ENCODE peak calls at places on chromosome 4, in ten cellular contexts. Z, O, F, W, H, U, A, K, Y and X are unnamed samples. For H3K9me3, the result is how much of the 10 kb centered on the place peaks cover.

GRCh38 chr4:70700712-70701111 is 12.4 kb downstream of the UTP3 start:
- DNase-seq in Z (no peak), O (no peak), F (no peak), W (no peak), H (no peak), U (no peak), A (no peak), K (no peak), Y (no peak), X (no peak)

GRCh38 chr4:29632199-29632598 is 1088.0 kb upstream of the PCDH7 start:
- DNase-seq in Z (no peak), O (no peak), F (no peak), W (no peak), H (no peak), U (no peak), A (no peak), K (no peak), Y (no peak), X (no peak)

GRCh38 chr4:38023347-38024202 is 63.4 kb downstream of the PTTG2 start:
- DNase-seq in Z (no peak), O (no peak), F (no peak), W (no peak), H (no peak), U (no peak), A (no peak), K (no peak), Y (no peak), X (no peak)

GRCh38 chr4:26624042-26624441 is 40.2 kb downstream of the TBC1D19 start:
- DNase-seq in Z (no peak), O (no peak), F (no peak), W (no peak), H (no peak), U (no peak), A (no peak), K (no peak), Y (no peak), X (no peak)

GRCh38 chr4:98506462-98507132 is 151.8 kb downstream of the TSPAN5 start:
- DNase-seq in Z (no peak), O (no peak), F (no peak), W (peak), H (no peak), U (no peak), A (no peak), K (no peak), Y (peak), X (no peak)

GRCh38 chr4:77052352-77052751 is 23.4 kb downstream of the CCNI start:
- DNase-seq in Z (peak), O (peak), F (no peak), W (peak), H (no peak), U (no peak), A (peak), K (peak), Y (peak), X (peak)

GRCh38 chr4:2046031-2046961 is 12.8 kb upstream of the NAT8L start:
- DNase-seq in Z (no peak), O (no peak), F (peak), W (peak), H (no peak), U (no peak), A (no peak), K (no peak), Y (no peak), X (no peak)

GRCh38 chr4:105283501-105283900 is 136.8 kb downstream of the TET2 start:
- DNase-seq in Z (no peak), O (no peak), F (no peak), W (no peak), H (no peak), U (no peak), A (no peak), K (no peak), Y (no peak), X (no peak)

GRCh38 chr4:73729534-73730165 is 10.7 kb upstream of the CXCL8 start:
- DNase-seq in Z (no peak), O (peak), F (no peak), W (peak), H (peak), U (peak), A (peak), K (no peak), Y (peak), X (peak)

GRCh38 chr4:78749972-78750727 is 26.0 kb upstream of the BMP2K start:
- DNase-seq in Z (no peak), O (no peak), F (no peak), W (no peak), H (no peak), U (no peak), A (no peak), K (no peak), Y (no peak), X (no peak)

GRCh38 chr4:122234686-122235085 is 82.6 kb downstream of the BLTP1 start:
- DNase-seq in Z (no peak), O (no peak), F (no peak), W (no peak), H (no peak), U (no peak), A (no peak), K (no peak), Y (no peak), X (no peak)

GRCh38 chr4:111689731-111690130 is 455.5 kb upstream of the FAM241A start:
- DNase-seq in Z (no peak), O (no peak), F (no peak), W (no peak), H (no peak), U (no peak), A (no peak), K (no peak), Y (no peak), X (no peak)

GRCh38 chr4:41264212-41264611 is 7.5 kb downstream of the UCHL1 start:
- DNase-seq in Z (no peak), O (no peak), F (no peak), W (no peak), H (no peak), U (no peak), A (no peak), K (no peak), Y (no peak), X (no peak)

GRCh38 chr4:37066149-37066548 is 178.4 kb upstream of the NWD2 start:
- DNase-seq in Z (no peak), O (peak), F (no peak), W (no peak), H (no peak), U (no peak), A (no peak), K (no peak), Y (no peak), X (no peak)

GRCh38 chr4:184506527-184507121 is 32.3 kb upstream of the IRF2 start:
- DNase-seq in Z (no peak), O (peak), F (no peak), W (peak), H (no peak), U (no peak), A (peak), K (no peak), Y (no peak), X (no peak)

GRCh38 chr4:159105761-159106243 is 2.9 kb downstream of the RAPGEF2 start:
- DNase-seq in Z (no peak), O (peak), F (no peak), W (peak), H (no peak), U (no peak), A (peak), K (no peak), Y (no peak), X (no peak)

GRCh38 chr4:150769235-150769634 is 187.3 kb downstream of the MAB21L2 start:
- DNase-seq in Z (no peak), O (peak), F (no peak), W (no peak), H (no peak), U (no peak), A (peak), K (no peak), Y (no peak), X (peak)

GRCh38 chr4:27018910-27019309 is 158.3 kb downstream of the STIM2 start:
- DNase-seq in Z (no peak), O (no peak), F (no peak), W (no peak), H (no peak), U (no peak), A (no peak), K (no peak), Y (no peak), X (no peak)

GRCh38 chr4:145505945-145506344 is 24.3 kb downstream of the SMAD1 start:
- DNase-seq in Z (no peak), O (no peak), F (no peak), W (no peak), H (no peak), U (no peak), A (no peak), K (no peak), Y (no peak), X (no peak)

GRCh38 chr4:168848977-168849687 is 160.9 kb downstream of the CBR4 start:
- DNase-seq in Z (no peak), O (no peak), F (no peak), W (no peak), H (no peak), U (no peak), A (no peak), K (no peak), Y (no peak), X (no peak)

GRCh38 chr4:140982613-140983340 is 150.5 kb downstream of the RNF150 start:
- DNase-seq in Z (no peak), O (no peak), F (no peak), W (no peak), H (no peak), U (no peak), A (no peak), K (no peak), Y (no peak), X (no peak)

GRCh38 chr4:80237992-80238391 is 28.5 kb upstream of the FGF5 start:
- DNase-seq in Z (no peak), O (peak), F (no peak), W (no peak), H (no peak), U (no peak), A (no peak), K (no peak), Y (no peak), X (no peak)

GRCh38 chr4:173526034-173526482 is 4.0 kb downstream of the HAND2 start:
- DNase-seq in Z (no peak), O (no peak), F (no peak), W (peak), H (no peak), U (no peak), A (no peak), K (no peak), Y (no peak), X (no peak)

GRCh38 chr4:73053076-73053475 is 16.4 kb downstream of the COX18 start:
- DNase-seq in Z (no peak), O (no peak), F (no peak), W (no peak), H (no peak), U (no peak), A (no peak), K (no peak), Y (no peak), X (no peak)

GRCh38 chr4:169540774-169541173 is 71.6 kb downstream of the NEK1 start:
- DNase-seq in Z (no peak), O (no peak), F (no peak), W (no peak), H (no peak), U (no peak), A (no peak), K (no peak), Y (no peak), X (no peak)

GRCh38 chr4:74840931-74841330 is 46.6 kb upstream of the BTC start:
- DNase-seq in Z (no peak), O (no peak), F (no peak), W (no peak), H (no peak), U (no peak), A (no peak), K (no peak), Y (no peak), X (no peak)

GRCh38 chr4:60743654-60744053 is 456.5 kb upstream of the ADGRL3 start:
- DNase-seq in Z (no peak), O (no peak), F (no peak), W (no peak), H (no peak), U (no peak), A (no peak), K (no peak), Y (no peak), X (no peak)

GRCh38 chr4:54099959-54100606 is at the start of gene GSX2:
- DNase-seq in Z (no peak), O (no peak), F (peak), W (no peak), H (peak), U (peak), A (no peak), K (no peak), Y (no peak), X (no peak)

GRCh38 chr4:135741583-135741982 is 1540.0 kb upstream of the PABPC4L start:
- DNase-seq in Z (no peak), O (no peak), F (no peak), W (no peak), H (no peak), U (no peak), A (no peak), K (no peak), Y (no peak), X (no peak)

GRCh38 chr4:178306565-178306964 is 864.3 kb upstream of the AGA start:
- DNase-seq in Z (no peak), O (peak), F (no peak), W (peak), H (no peak), U (no peak), A (no peak), K (no peak), Y (no peak), X (no peak)

GRCh38 chr4:3013839-3014350 is 50.5 kb downstream of the GRK4 start:
- DNase-seq in Z (no peak), O (no peak), F (no peak), W (peak), H (no peak), U (no peak), A (peak), K (no peak), Y (no peak), X (peak)

GRCh38 chr4:36237366-36238353 is 6.7 kb downstream of the ARAP2 start:
- DNase-seq in Z (no peak), O (no peak), F (no peak), W (no peak), H (no peak), U (no peak), A (no peak), K (no peak), Y (no peak), X (no peak)

GRCh38 chr4:45155081-45155777 is 428.9 kb upstream of the GNPDA2 start:
- DNase-seq in Z (no peak), O (peak), F (no peak), W (no peak), H (no peak), U (no peak), A (no peak), K (no peak), Y (no peak), X (no peak)

GRCh38 chr4:95963456-95963855 is 123.6 kb downstream of the PDHA2 start:
- DNase-seq in Z (no peak), O (peak), F (no peak), W (no peak), H (no peak), U (no peak), A (no peak), K (no peak), Y (no peak), X (no peak)

GRCh38 chr4:163331629-163332360 is 601 bp downstream of the NPY1R start:
- DNase-seq in Z (peak), O (peak), F (peak), W (peak), H (peak), U (peak), A (no peak), K (no peak), Y (no peak), X (peak)

GRCh38 chr4:189090174-189090814 is 850.4 kb upstream of the FRG1 start:
- DNase-seq in Z (no peak), O (peak), F (no peak), W (peak), H (no peak), U (no peak), A (peak), K (no peak), Y (peak), X (peak)

GRCh38 chr4:8681391-8681790 is 88.8 kb downstream of the CPZ start:
- DNase-seq in Z (no peak), O (no peak), F (no peak), W (no peak), H (no peak), U (no peak), A (no peak), K (no peak), Y (no peak), X (no peak)

GRCh38 chr4:28238756-28239155 is 1378.1 kb downstream of the STIM2 start:
- DNase-seq in Z (no peak), O (no peak), F (no peak), W (no peak), H (no peak), U (no peak), A (no peak), K (no peak), Y (no peak), X (no peak)

GRCh38 chr4:137608085-137608484 is 75.8 kb upstream of the PCDH18 start:
- DNase-seq in Z (no peak), O (peak), F (no peak), W (no peak), H (peak), U (no peak), A (no peak), K (no peak), Y (no peak), X (peak)

GRCh38 chr4:157372154-157372553 is 151.6 kb downstream of the GRIA2 start:
- DNase-seq in Z (no peak), O (no peak), F (no peak), W (no peak), H (no peak), U (no peak), A (no peak), K (no peak), Y (no peak), X (no peak)

GRCh38 chr4:256492-256891 is 48.8 kb downstream of the ZNF732 start:
- DNase-seq in Z (no peak), O (no peak), F (no peak), W (no peak), H (no peak), U (no peak), A (no peak), K (no peak), Y (no peak), X (no peak)

GRCh38 chr4:253936-254756 is 51.1 kb downstream of the ZNF732 start:
- DNase-seq in Z (no peak), O (no peak), F (no peak), W (no peak), H (no peak), U (no peak), A (no peak), K (no peak), Y (no peak), X (no peak)

GRCh38 chr4:252065-252601 is 53.1 kb downstream of the ZNF732 start:
- DNase-seq in Z (no peak), O (no peak), F (no peak), W (no peak), H (no peak), U (no peak), A (no peak), K (no peak), Y (no peak), X (no peak)
- H3K9me3 ChIP-seq in Z (half or more), O (under half), F (under half), W (half or more), H (half or more), U (under half), A (half or more), K (under half), Y (under half), X (under half)

DNA sequence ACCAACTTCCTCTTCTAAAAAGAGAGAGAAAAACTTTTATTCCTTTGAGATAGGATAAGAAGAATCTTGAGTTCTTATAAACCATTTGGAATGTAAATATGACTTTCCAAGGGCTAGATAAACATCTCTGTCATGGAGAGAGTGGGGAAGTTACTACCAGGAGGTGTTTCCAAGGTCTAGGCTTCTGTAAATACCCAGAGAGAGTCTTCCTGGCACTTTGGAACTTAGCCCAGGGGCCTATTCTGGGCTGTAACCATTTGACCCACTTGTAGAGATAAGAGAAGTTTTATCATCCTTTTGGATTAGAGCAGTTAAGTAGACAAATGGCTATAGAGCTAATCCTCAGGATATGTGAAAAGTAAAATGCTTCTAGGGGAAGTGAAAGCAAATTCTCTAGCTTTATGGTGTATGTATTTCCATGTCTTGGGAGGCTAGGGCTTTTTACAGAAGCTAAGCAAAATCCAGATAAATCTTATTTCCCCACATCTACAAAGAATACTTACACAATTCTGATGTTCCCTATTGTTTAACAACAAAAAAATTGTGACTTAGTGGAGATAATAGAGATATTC is 51.1 kb downstream of the MCUB start:
- DNase-seq in Z (no peak), O (no peak), F (no peak), W (no peak), H (no peak), U (no peak), A (peak), K (no peak), Y (no peak), X (peak)
- H3K9me3 ChIP-seq in Z (under half), O (under half), F (under half), W (under half), H (under half), U (under half), A (under half), K (under half), Y (under half), X (under half)

DNA sequence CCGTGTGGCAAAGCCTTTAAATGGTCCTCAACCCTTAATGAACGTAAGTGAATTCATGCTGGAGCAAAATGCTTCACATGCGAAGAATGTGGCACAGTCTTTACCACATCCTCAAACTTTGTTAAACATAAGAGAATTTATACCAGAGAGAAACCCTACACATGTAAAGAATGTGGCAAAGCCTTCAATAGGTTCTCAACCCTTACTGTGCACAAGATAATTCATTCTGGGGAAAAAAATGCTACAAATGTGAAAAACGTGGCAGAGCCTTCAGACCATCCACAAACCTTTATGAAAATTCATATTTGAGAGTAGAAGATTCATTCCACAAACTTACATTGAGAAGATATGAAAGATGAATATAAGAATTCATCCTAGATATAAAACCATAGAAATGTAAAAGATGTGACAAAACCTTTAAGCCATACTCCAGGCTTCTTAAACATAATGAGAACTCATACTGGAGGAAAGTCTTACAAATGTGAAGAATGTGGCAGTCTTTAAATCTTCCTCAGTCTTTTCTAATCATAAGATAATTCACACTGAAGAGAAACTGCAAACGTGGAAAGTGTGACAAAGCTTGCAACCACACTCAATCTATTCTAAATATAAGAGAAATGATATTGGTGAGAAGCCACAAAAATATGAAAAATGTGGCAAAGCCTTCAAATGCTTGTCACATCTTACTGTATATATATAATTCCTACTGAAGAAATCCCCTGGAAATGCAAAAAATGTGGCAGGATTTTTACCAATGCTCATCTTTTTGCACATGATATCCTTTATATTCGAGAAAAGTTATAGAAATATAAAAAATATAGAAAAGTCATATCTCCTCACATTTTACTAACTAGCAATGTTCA is 36.9 kb downstream of the ZNF141 start:
- DNase-seq in Z (no peak), O (no peak), F (no peak), W (no peak), H (no peak), U (no peak), A (no peak), K (no peak), Y (no peak), X (no peak)
- H3K9me3 ChIP-seq in Z (half or more), O (half or more), F (under half), W (half or more), H (half or more), U (under half), A (half or more), K (half or more), Y (under half), X (half or more)

GRCh38 chr4:88360256-88360655 is 18.4 kb upstream of the HERC6 start:
- DNase-seq in Z (no peak), O (no peak), F (no peak), W (no peak), H (no peak), U (no peak), A (no peak), K (no peak), Y (no peak), X (no peak)
- H3K9me3 ChIP-seq in Z (under half), O (under half), F (under half), W (half or more), H (under half), U (under half), A (under half), K (under half), Y (under half), X (under half)

GRCh38 chr4:7280906-7281305 is 88.6 kb downstream of the SORCS2 start:
- DNase-seq in Z (no peak), O (peak), F (no peak), W (no peak), H (no peak), U (no peak), A (no peak), K (no peak), Y (no peak), X (peak)

GRCh38 chr4:7281316-7282093 is 89.2 kb downstream of the SORCS2 start:
- DNase-seq in Z (no peak), O (no peak), F (no peak), W (no peak), H (no peak), U (no peak), A (no peak), K (no peak), Y (no peak), X (no peak)

GRCh38 chr4:7279902-7280301 is 87.6 kb downstream of the SORCS2 start:
- DNase-seq in Z (no peak), O (peak), F (no peak), W (no peak), H (no peak), U (no peak), A (no peak), K (no peak), Y (no peak), X (no peak)

GRCh38 chr4:7282786-7283185 is 90.4 kb downstream of the SORCS2 start:
- DNase-seq in Z (no peak), O (no peak), F (no peak), W (no peak), H (no peak), U (no peak), A (no peak), K (no peak), Y (no peak), X (no peak)

GRCh38 chr4:7282094-7282370 is 89.7 kb downstream of the SORCS2 start:
- DNase-seq in Z (no peak), O (no peak), F (no peak), W (no peak), H (no peak), U (no peak), A (no peak), K (no peak), Y (no peak), X (no peak)
- H3K9me3 ChIP-seq in Z (under half), O (under half), F (under half), W (under half), H (under half), U (under half), A (under half), K (under half), Y (under half), X (under half)